ENCODE peak calls at places on chromosomes 2 and 18, in seven cellular contexts. D, X, I, C, U, L and M are unnamed samples.

GRCh38 chr18:57429607-57430165 is 5.5 kb upstream of the ONECUT2 start:
- DNase-seq in D (no peak), X (no peak), I (no peak), C (no peak), U (no peak), L (no peak), M (no peak)

GRCh38 chr2:174729797-174730529 is 34.3 kb downstream of the CHRNA1 start:
- DNase-seq in D (no peak), X (peak), I (no peak), C (no peak), U (no peak), L (no peak), M (no peak)

GRCh38 chr2:150376627-150377335 is 110.7 kb downstream of the RND3 start:
- DNase-seq in D (no peak), X (no peak), I (no peak), C (no peak), U (no peak), L (no peak), M (no peak)

GRCh38 chr2:99787762-99788382 is 298.1 kb upstream of the REV1 start:
- DNase-seq in D (no peak), X (no peak), I (no peak), C (no peak), U (no peak), L (no peak), M (no peak)

GRCh38 chr2:27209621-27210401 is 2.0 kb upstream of the ATRAID start:
- DNase-seq in D (no peak), X (no peak), I (peak), C (no peak), U (peak), L (no peak), M (no peak)

GRCh38 chr2:27723372-27724144 is 48.0 kb upstream of the MRPL33 start:
- DNase-seq in D (peak), X (no peak), I (peak), C (peak), U (peak), L (no peak), M (peak)

GRCh38 chr18:48000701-48001100 is 70.2 kb upstream of the SMAD2 start:
- DNase-seq in D (no peak), X (no peak), I (no peak), C (no peak), U (no peak), L (no peak), M (no peak)

GRCh38 chr2:222819722-222820333 is 41.0 kb upstream of the ACSL3 start:
- DNase-seq in D (no peak), X (no peak), I (no peak), C (no peak), U (no peak), L (no peak), M (peak)

GRCh38 chr2:191441761-191442160 is 196.6 kb downstream of the MYO1B start:
- DNase-seq in D (no peak), X (peak), I (no peak), C (no peak), U (no peak), L (no peak), M (no peak)

GRCh38 chr18:39313992-39314391 is 1748.4 kb upstream of the CELF4 start:
- DNase-seq in D (no peak), X (no peak), I (no peak), C (no peak), U (no peak), L (no peak), M (no peak)

GRCh38 chr2:212451786-212452200 is 86.8 kb downstream of the ERBB4 start:
- DNase-seq in D (no peak), X (no peak), I (no peak), C (peak), U (no peak), L (no peak), M (no peak)

GRCh38 chr18:37218022-37218590 is 347.5 kb downstream of the CELF4 start:
- DNase-seq in D (no peak), X (no peak), I (no peak), C (no peak), U (no peak), L (no peak), M (no peak)

GRCh38 chr2:136207030-136207623 is 89.2 kb upstream of the CXCR4 start:
- DNase-seq in D (no peak), X (no peak), I (no peak), C (no peak), U (peak), L (no peak), M (no peak)

GRCh38 chr2:29463181-29463900 is 348.1 kb downstream of the CLIP4 start:
- DNase-seq in D (no peak), X (no peak), I (no peak), C (no peak), U (no peak), L (no peak), M (no peak)

GRCh38 chr2:160459543-160460332 is 33.9 kb downstream of the RBMS1 start:
- DNase-seq in D (no peak), X (no peak), I (no peak), C (no peak), U (no peak), L (no peak), M (no peak)

GRCh38 chr2:174919886-174920595 is 85.1 kb downstream of the CHN1 start:
- DNase-seq in D (no peak), X (no peak), I (no peak), C (no peak), U (no peak), L (no peak), M (no peak)

GRCh38 chr2:148338544-148338943 is 306.0 kb upstream of the EPC2 start:
- DNase-seq in D (no peak), X (no peak), I (no peak), C (no peak), U (no peak), L (no peak), M (no peak)

GRCh38 chr2:235958631-235959395 is 209.4 kb downstream of the GBX2 start:
- DNase-seq in D (no peak), X (peak), I (peak), C (no peak), U (no peak), L (no peak), M (no peak)

GRCh38 chr2:101064505-101064867 is 62.4 kb downstream of the RPL31 start:
- DNase-seq in D (no peak), X (no peak), I (no peak), C (no peak), U (no peak), L (no peak), M (no peak)

GRCh38 chr2:229731363-229731762 is 17.0 kb upstream of the DNER start:
- DNase-seq in D (no peak), X (no peak), I (no peak), C (no peak), U (no peak), L (no peak), M (no peak)

GRCh38 chr18:2857491-2858063 is 10.8 kb downstream of the EMILIN2 start:
- DNase-seq in D (peak), X (no peak), I (peak), C (no peak), U (peak), L (no peak), M (peak)

GRCh38 chr18:11861583-11862288 is 10.5 kb downstream of the CHMP1B start:
- DNase-seq in D (no peak), X (no peak), I (no peak), C (no peak), U (no peak), L (no peak), M (no peak)

GRCh38 chr2:158580760-158581159 is 124.0 kb downstream of the PKP4 start:
- DNase-seq in D (no peak), X (no peak), I (no peak), C (no peak), U (peak), L (no peak), M (no peak)

GRCh38 chr2:17373736-17374135 is 144.5 kb downstream of the RAD51AP2 start:
- DNase-seq in D (no peak), X (no peak), I (no peak), C (no peak), U (no peak), L (no peak), M (no peak)

GRCh38 chr18:77069482-77069881 is 63.1 kb downstream of the MBP start:
- DNase-seq in D (no peak), X (no peak), I (no peak), C (no peak), U (no peak), L (no peak), M (no peak)

GRCh38 chr2:9356336-9356735 is 67.0 kb downstream of the ITGB1BP1 start:
- DNase-seq in D (no peak), X (no peak), I (no peak), C (no peak), U (no peak), L (no peak), M (no peak)

GRCh38 chr2:201882353-201883095 is 76.2 kb downstream of the CDK15 start:
- DNase-seq in D (no peak), X (no peak), I (no peak), C (no peak), U (no peak), L (no peak), M (no peak)

GRCh38 chr18:5865521-5865920 is 29.8 kb downstream of the TMEM200C start:
- DNase-seq in D (no peak), X (no peak), I (no peak), C (no peak), U (no peak), L (no peak), M (no peak)

GRCh38 chr2:238236571-238236970 is 3.3 kb downstream of the HES6 start:
- DNase-seq in D (no peak), X (no peak), I (peak), C (no peak), U (no peak), L (no peak), M (no peak)

GRCh38 chr2:48601349-48601748 is 16.3 kb upstream of the GTF2A1L start:
- DNase-seq in D (no peak), X (no peak), I (no peak), C (peak), U (peak), L (no peak), M (peak)

GRCh38 chr2:160306985-160307384 is 106.9 kb upstream of the ITGB6 start:
- DNase-seq in D (no peak), X (no peak), I (peak), C (no peak), U (no peak), L (no peak), M (no peak)

GRCh38 chr2:53331667-53332066 is 435.9 kb upstream of the CHAC2 start:
- DNase-seq in D (no peak), X (no peak), I (no peak), C (no peak), U (no peak), L (no peak), M (no peak)

GRCh38 chr2:85419009-85419711 is 646 bp downstream of the SH2D6 start:
- DNase-seq in D (no peak), X (peak), I (no peak), C (no peak), U (no peak), L (no peak), M (no peak)

GRCh38 chr2:30255466-30256408 is 24.4 kb downstream of the LBH start:
- DNase-seq in D (no peak), X (no peak), I (no peak), C (no peak), U (no peak), L (no peak), M (no peak)

GRCh38 chr2:56534321-56534720 is 350.5 kb downstream of the CCDC85A start:
- DNase-seq in D (no peak), X (no peak), I (no peak), C (no peak), U (no peak), L (no peak), M (no peak)

GRCh38 chr18:44599409-44599808 is 81.3 kb upstream of the SETBP1 start:
- DNase-seq in D (no peak), X (no peak), I (no peak), C (no peak), U (no peak), L (no peak), M (no peak)

DNA sequence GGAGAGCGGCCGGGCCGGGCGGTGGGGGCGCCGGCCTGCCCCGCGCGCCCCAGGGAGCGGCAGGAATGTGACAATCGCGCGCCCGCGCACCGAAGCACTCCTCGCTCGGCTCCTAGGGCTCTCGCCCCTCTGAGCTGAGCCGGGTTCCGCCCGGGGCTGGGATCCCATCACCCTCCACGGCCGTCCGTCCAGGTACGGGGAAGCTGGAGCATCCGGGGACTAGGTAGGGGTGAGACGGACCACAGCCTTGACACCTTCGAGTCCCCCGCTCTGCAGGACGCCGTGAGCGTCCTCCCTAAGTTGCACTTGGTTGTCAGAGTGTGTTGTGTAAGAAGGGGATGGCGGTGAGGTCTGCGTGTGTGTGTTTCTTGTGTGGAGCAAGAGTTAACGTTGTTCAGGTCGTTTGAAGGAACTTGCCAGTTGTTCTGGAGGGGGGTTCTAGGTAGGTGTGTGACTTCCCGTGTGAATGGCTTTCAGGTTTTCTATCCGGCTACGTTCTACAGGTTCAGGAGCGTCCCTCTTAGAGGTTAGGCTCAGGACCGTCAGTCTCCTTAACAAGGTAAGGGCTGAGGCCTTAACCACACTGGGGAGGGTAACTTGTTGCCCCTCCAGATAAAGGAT is 393 bp downstream of the IL1R1 start:
- DNase-seq in D (no peak), X (no peak), I (peak), C (no peak), U (no peak), L (no peak), M (peak)
- TF ChIP-seq POLR2AphosphoS5 in D (no peak), X (no peak), I (no peak), C (no peak), U (no peak), L (no peak), M (no peak)

GRCh38 chr2:38076710-38077430 is 919 bp upstream of the CYP1B1 start:
- DNase-seq in D (peak), X (peak), I (peak), C (peak), U (peak), L (no peak), M (peak)
- TF ChIP-seq POLR2AphosphoS5 in D (peak), X (peak), I (peak), C (peak), U (no peak), L (peak), M (peak)

DNA sequence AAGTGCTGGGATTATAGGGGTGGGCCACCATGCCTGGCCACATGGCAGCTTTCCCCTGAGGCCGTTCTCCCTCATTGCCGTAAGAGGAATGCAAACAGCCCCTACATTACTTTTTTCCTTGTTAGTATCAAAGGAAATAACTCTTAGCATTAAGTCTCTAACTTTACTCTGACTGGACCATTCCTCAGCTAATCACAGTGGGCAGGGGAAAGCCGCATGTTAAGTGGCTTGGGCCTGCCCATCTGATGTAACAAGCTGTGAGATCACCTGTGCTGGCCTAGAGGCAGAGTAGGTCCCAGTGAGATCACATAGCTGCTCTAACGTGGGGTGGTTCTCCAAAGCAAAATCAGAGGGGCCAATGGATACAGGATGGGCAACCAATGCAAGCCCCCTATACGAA is 5.9 kb upstream of the MOCOS start:
- DNase-seq in D (no peak), X (no peak), I (no peak), C (no peak), U (no peak), L (no peak), M (no peak)
- TF ChIP-seq POLR2AphosphoS5 in D (no peak), X (no peak), I (no peak), C (no peak), U (no peak), L (no peak), M (no peak)

DNA sequence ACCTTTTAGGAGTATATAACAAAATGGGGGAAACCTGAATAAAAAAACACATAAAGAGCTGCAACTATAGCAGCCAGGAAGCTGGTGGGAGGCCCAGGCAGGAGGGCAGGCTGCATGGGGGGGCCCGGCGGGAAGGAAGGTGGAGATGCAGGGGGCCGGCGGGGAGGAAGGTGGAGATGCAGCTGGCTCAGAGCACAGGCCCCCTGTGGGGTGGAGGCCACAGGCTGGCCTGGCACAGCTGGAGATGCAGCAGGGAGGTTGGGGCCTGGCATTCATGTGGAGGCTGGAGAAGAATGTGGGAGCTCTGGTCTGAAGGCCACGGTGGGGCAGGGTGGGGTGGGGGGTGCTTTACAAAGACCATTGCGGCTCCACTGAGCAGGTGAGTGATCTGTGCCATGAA is 31.4 kb downstream of the FAM228A start:
- DNase-seq in D (no peak), X (peak), I (no peak), C (no peak), U (no peak), L (no peak), M (no peak)
- TF ChIP-seq POLR2AphosphoS5 in D (no peak), X (no peak), I (no peak), C (no peak), U (no peak), L (no peak), M (no peak)

DNA sequence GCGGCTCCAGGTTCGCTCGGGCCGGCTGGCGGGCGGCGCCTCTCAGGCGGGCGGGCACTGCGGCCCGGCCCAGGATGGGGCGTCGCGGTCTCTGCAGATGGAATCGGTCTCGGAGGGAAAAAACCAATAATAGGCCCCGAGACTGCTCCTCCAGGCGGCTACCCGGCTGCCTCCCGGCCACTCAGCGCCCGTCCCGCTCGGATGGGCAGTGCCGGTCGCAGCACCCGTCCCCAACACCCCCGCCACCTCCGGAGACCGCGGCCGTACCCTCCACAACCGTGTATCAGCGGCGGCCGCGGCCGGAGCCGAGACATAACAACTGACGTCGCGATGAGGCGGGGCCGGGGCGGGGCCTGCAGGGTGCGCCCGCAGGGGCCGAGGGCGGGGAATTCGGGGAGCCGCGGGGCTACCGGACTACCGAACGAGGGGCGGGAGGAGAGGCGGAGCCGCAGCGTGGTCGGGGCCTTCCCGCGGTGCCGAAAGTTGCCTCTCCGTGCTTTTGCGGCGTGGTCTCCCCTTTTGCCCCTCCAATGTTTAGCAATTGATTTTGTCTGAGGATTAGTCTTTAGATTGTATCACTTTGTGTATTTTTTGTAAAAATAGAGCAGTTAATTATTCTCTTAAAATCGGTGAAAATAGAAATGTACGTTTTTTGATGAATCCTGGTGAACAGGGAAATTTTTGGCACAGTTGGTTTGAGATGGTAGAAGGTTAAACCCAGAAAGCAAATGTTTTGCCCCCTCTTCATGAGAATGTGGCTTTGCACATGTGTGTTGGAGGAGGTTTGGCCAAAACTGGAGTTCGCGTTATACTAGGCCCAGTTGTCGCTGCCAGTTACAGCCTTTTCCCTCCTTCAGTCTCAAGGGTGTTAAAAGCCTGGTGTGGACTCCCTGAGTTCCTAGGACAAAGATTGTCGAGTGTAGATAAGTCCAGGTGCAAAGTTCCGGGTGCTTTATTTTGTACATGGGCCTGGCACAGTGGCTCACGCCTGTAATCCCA is at the start of gene RNF103:
- DNase-seq in D (peak), X (peak), I (peak), C (peak), U (peak), L (peak), M (peak)
- TF ChIP-seq POLR2AphosphoS5 in D (peak), X (peak), I (peak), C (peak), U (peak), L (peak), M (peak)

GRCh38 chr2:239291505-239292350 is 109.1 kb downstream of the HDAC4 start:
- DNase-seq in D (no peak), X (peak), I (peak), C (no peak), U (peak), L (no peak), M (no peak)
- TF ChIP-seq POLR2AphosphoS5 in D (no peak), X (no peak), I (no peak), C (no peak), U (no peak), L (no peak), M (no peak)

GRCh38 chr18:63379639-63379962 is 12.6 kb upstream of the KDSR start:
- DNase-seq in D (no peak), X (no peak), I (no peak), C (no peak), U (no peak), L (no peak), M (no peak)
- TF ChIP-seq POLR2AphosphoS5 in D (no peak), X (no peak), I (no peak), C (no peak), U (no peak), L (no peak), M (no peak)

DNA sequence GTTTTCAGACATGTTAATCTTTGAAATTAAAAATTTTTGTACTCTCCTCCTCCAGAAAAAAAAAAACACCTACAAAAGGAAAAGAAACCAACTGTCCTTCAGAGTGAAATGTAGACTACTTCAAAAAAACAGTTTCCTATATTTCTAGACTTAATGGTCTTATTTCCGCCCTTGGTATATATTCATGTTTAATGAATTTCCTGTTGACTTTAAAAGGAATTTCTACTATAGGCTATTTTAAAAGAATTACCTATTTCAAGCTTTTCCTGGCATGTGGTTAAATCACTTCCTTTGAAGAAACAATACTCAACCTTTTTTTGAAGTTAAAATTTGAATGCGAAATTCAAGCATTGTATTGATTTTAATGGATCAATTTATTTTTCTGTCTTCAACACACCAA is 29.2 kb downstream of the GULP1 start:
- DNase-seq in D (no peak), X (no peak), I (no peak), C (no peak), U (no peak), L (no peak), M (no peak)
- TF ChIP-seq POLR2AphosphoS5 in D (no peak), X (no peak), I (no peak), C (no peak), U (no peak), L (no peak), M (no peak)